ENCODE peak calls at places on chromosomes 7 and 10, in four cellular contexts. H is IMR-90, T is endothelial cell of umbilical vein, Z is transverse colon. P is an unnamed sample.

GRCh38 chr7:82506702-82507101 is 63.1 kb upstream of the CACNA2D1 start:
- DNase-seq in H (peak), T (no peak), Z (peak), P (no peak)

GRCh38 chr10:24513155-24513554 is 210.5 kb downstream of the ARHGAP21 start:
- DNase-seq in H (peak), T (no peak), Z (no peak), P (peak)

GRCh38 chr7:43112088-43112940 is at the start of gene HECW1:
- DNase-seq in H (no peak), T (no peak), Z (no peak), P (no peak)

GRCh38 chr7:158655931-158656441 is 48.6 kb downstream of the NCAPG2 start:
- DNase-seq in H (no peak), T (no peak), Z (no peak), P (no peak)

GRCh38 chr10:42997151-42997848 is 79.6 kb upstream of the RET start:
- DNase-seq in H (no peak), T (no peak), Z (no peak), P (no peak)

GRCh38 chr7:15628876-15629275 is 57.6 kb downstream of the MEOX2 start:
- DNase-seq in H (peak), T (no peak), Z (no peak), P (no peak)

GRCh38 chr10:84291389-84291788 is 37.0 kb upstream of the CCSER2 start:
- DNase-seq in H (peak), T (peak), Z (no peak), P (no peak)

GRCh38 chr10:4947635-4948596 is 15.3 kb upstream of the AKR1C1 start:
- DNase-seq in H (peak), T (peak), Z (no peak), P (peak)

GRCh38 chr7:91185771-91186170 is 78.5 kb upstream of the FZD1 start:
- DNase-seq in H (peak), T (no peak), Z (no peak), P (no peak)

GRCh38 chr10:35058134-35058533 is 32.0 kb downstream of the CUL2 start:
- DNase-seq in H (peak), T (peak), Z (no peak), P (peak)

GRCh38 chr7:46153951-46154787 is 233.1 kb upstream of the IGFBP3 start:
- DNase-seq in H (no peak), T (no peak), Z (no peak), P (no peak)

GRCh38 chr7:142445019-142445686 is 187.3 kb upstream of the PRSS58 start:
- DNase-seq in H (no peak), T (no peak), Z (no peak), P (no peak)

GRCh38 chr7:105352018-105352612 is 36.6 kb downstream of the SRPK2 start:
- DNase-seq in H (peak), T (peak), Z (peak), P (peak)

GRCh38 chr10:43952760-43953159 is 304.1 kb upstream of the ZNF32 start:
- DNase-seq in H (no peak), T (no peak), Z (no peak), P (no peak)

GRCh38 chr10:113528876-113529275 is 24.0 kb upstream of the HABP2 start:
- DNase-seq in H (no peak), T (no peak), Z (no peak), P (no peak)

GRCh38 chr10:95635319-95635733 is 21.2 kb downstream of the ALDH18A1 start:
- DNase-seq in H (no peak), T (no peak), Z (no peak), P (no peak)

GRCh38 chr10:48523212-48523819 is 81.6 kb downstream of the ARHGAP22 start:
- DNase-seq in H (peak), T (peak), Z (peak), P (peak)

GRCh38 chr10:71213761-71214440 is 1.5 kb downstream of the UNC5B start:
- DNase-seq in H (peak), T (peak), Z (peak), P (peak)

GRCh38 chr10:7417103-7417623 is 6.3 kb upstream of the SFMBT2 start:
- DNase-seq in H (peak), T (peak), Z (no peak), P (no peak)

GRCh38 chr7:17564678-17565209 is 266.3 kb downstream of the AHR start:
- DNase-seq in H (peak), T (peak), Z (no peak), P (no peak)

GRCh38 chr7:80150621-80151273 is 16.1 kb downstream of the GNAI1 start:
- DNase-seq in H (peak), T (peak), Z (no peak), P (no peak)

GRCh38 chr10:73648975-73649829 is 6.6 kb downstream of the SYNPO2L start:
- DNase-seq in H (peak), T (no peak), Z (no peak), P (no peak)

GRCh38 chr7:102283477-102284189 is 3.0 kb upstream of the SH2B2 start:
- DNase-seq in H (no peak), T (no peak), Z (no peak), P (no peak)

GRCh38 chr7:134547738-134548054 is 1.2 kb upstream of the AKR1B15 start:
- DNase-seq in H (peak), T (no peak), Z (peak), P (peak)

GRCh38 chr7:111756687-111757178 is 194.4 kb upstream of the IMMP2L start:
- DNase-seq in H (peak), T (no peak), Z (peak), P (peak)

GRCh38 chr10:90530526-90530925 is 327.3 kb downstream of the HTR7 start:
- DNase-seq in H (no peak), T (peak), Z (no peak), P (no peak)

GRCh38 chr10:128863823-128864405 is 603.1 kb upstream of the MGMT start:
- DNase-seq in H (no peak), T (no peak), Z (no peak), P (no peak)

GRCh38 chr10:98361131-98361633 is 53.8 kb downstream of the PYROXD2 start:
- DNase-seq in H (peak), T (peak), Z (peak), P (peak)

GRCh38 chr7:2626498-2627117 is 5.2 kb upstream of the TTYH3 start:
- DNase-seq in H (peak), T (peak), Z (no peak), P (no peak)

GRCh38 chr7:149734514-149735075 is 38.8 kb downstream of the ZNF467 start:
- DNase-seq in H (no peak), T (no peak), Z (no peak), P (no peak)

GRCh38 chr7:34058791-34059550 is 153.6 kb downstream of the BMPER start:
- DNase-seq in H (no peak), T (no peak), Z (no peak), P (no peak)

GRCh38 chr10:813286-813685 is 118.2 kb downstream of the LARP4B start:
- DNase-seq in H (no peak), T (no peak), Z (no peak), P (no peak)

GRCh38 chr7:151327659-151328058 is 14.0 kb upstream of the NUB1 start:
- DNase-seq in H (peak), T (no peak), Z (no peak), P (no peak)

GRCh38 chr7:128932862-128933821 is 4.6 kb upstream of the IRF5 start:
- DNase-seq in H (no peak), T (no peak), Z (peak), P (no peak)

GRCh38 chr10:16777473-16778370 is 39.5 kb downstream of the RSU1 start:
- DNase-seq in H (peak), T (peak), Z (no peak), P (peak)

GRCh38 chr7:88795553-88795952 is at the start of gene TEX47:
- DNase-seq in H (no peak), T (no peak), Z (no peak), P (no peak)

GRCh38 chr7:141333459-141333858 is 217.8 kb upstream of the AGK start:
- DNase-seq in H (no peak), T (no peak), Z (no peak), P (no peak)

GRCh38 chr7:100545636-100546128 is 6.7 kb downstream of the AGFG2 start:
- DNase-seq in H (peak), T (peak), Z (peak), P (peak)
- TF ChIP-seq POLR2A in H (no peak), T (peak), Z (no peak), P (no peak)

GRCh38 chr7:1064581-1064980 is 20.2 kb downstream of the GPR146 start:
- DNase-seq in H (no peak), T (no peak), Z (no peak), P (no peak)
- TF ChIP-seq POLR2A in H (no peak), T (no peak), Z (no peak), P (no peak)

DNA sequence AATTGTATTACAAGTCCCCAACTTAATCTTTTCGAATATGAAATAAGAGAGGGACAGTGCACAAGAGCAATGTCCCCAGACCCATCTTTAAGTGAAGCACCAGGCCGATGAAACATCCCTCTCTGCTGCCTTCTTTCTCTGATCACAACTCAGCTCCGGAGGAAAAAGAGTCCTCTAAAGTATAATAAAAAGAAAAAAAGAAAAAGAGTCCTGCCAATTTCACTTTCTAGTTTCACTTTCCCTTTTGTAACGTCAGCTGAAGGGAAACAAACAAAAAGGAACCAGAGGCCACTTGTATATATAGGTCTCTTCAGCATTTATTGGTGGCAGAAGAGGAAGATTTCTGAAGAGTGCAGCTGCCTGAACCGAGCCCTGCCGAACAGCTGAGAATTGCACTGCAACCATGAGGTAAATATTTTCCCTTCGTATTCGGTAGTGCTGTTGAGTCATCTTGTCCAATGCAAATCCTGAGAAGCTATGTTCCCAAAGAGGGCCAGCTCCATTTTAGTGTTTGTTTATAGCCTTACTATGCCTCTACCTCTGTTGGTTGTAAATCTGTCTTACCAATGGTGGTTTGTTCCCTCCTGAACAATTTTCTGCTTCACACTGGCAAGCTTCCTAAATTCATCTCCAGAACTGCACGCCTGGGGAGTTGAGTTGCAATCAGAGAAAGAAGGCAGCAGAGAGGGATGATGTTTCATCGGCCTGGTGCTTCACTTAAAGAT is at the start of gene IFIT2:
- DNase-seq in H (peak), T (peak), Z (peak), P (no peak)
- TF ChIP-seq POLR2A in H (no peak), T (no peak), Z (peak), P (no peak)

GRCh38 chr10:100201549-100201948 is 15.7 kb upstream of the ERLIN1 start:
- DNase-seq in H (no peak), T (no peak), Z (no peak), P (no peak)
- TF ChIP-seq POLR2A in H (no peak), T (no peak), Z (no peak), P (no peak)

DNA sequence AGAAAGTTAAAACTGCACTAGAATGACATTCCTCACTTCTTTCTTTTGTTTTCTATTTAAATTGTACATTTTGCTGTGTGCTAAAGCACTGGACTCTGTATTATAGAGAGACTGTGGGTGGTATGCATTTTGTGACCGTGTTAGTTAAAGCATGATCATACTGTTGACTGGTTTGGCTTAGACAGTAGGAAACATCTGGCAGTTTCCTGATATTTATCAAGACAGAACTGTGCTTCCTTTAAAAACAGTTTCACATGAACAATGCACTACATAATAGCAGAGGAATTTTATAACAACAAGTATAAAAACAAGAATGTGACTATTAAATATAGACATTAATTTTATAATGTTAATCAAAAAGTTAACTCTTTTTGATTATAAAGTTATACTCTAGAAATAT is 23.1 kb downstream of the GNG11 start:
- DNase-seq in H (peak), T (peak), Z (no peak), P (no peak)
- TF ChIP-seq POLR2A in H (no peak), T (peak), Z (no peak), P (no peak)

GRCh38 chr7:133081605-133082389 is at the start of gene CHCHD3:
- DNase-seq in H (peak), T (peak), Z (peak), P (peak)
- TF ChIP-seq POLR2A in H (peak), T (peak), Z (peak), P (peak)

DNA sequence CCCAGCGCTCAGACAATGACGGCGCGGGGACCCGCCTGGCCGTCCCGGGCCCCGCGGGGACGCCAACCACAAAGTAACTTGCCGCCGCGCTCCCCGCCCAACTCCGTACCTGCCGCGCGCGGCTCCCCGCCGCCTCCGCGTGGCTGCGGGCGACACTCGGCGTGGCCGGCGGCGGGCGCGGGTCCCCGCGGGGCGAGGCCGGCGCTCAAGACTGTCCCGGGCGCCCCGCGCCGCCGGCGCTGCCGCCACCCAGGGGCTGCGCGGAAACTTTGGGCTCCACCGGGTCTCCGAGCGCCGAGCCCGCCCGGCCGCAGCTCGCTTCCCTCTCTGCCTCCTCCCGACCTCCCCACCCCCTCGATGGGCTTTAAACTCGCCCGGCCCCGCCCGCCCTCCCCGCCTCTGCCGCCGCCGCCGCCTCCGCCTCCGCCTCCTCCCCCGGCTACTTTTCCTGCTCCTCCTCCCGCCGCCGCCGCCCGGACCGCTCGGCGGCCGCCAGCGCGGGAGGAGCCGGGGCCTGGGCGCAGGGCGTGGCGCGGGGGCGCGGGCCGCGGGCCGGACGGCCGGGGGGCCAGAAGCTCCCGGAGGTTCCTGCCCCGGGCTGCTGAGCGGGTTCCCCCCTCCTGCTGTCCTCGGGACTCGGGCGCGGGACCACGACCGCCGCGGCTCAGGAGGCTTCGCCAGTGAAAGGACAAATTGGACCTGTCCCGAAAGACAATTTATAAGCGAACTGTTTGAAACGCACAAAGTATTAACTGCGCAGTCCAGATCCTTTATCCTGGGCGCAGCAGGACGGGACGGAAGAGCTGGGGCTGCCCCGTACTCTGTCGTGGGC is 10.6 kb upstream of the GRB10 start:
- DNase-seq in H (peak), T (peak), Z (peak), P (peak)
- TF ChIP-seq POLR2A in H (no peak), T (peak), Z (no peak), P (peak)